ENCODE peak calls at places on chromosomes 12 and 14, in ten cellular contexts. R is T-helper 2 cell; P is HEK293T; M is HuH-7; D is stimulated activated CD4-positive, alpha-beta T cell treated with anti-CD3 and anti-CD28 coated beads, Interleukin-15, amount 100 ng/mL, for 1 hour; U is SJSA1; L is kidney tubule cell; V is A172; W is NB4; A is stimulated activated CD8-positive, alpha-beta memory T cell treated with anti-CD3 and anti-CD28 coated beads, Interleukin-2, amount 100 ng/mL, for 1 hour. H is an unnamed sample.

GRCh38 chr12:106058256-106059182 is 80.2 kb downstream of the NUAK1 start:
- DNase-seq in A (no peak), W (no peak), R (no peak), L (peak), U (no peak), V (no peak), M (no peak), D (no peak), P (no peak), H (no peak)

GRCh38 chr12:103928736-103929050 is 1.5 kb upstream of the HSP90B1 start:
- DNase-seq in A (peak), D (peak), V (no peak), U (no peak), W (peak), P (no peak), M (no peak), L (peak), R (peak), H (peak)

GRCh38 chr14:43039881-43040280 is 1433.2 kb downstream of the LRFN5 start:
- DNase-seq in V (no peak), L (no peak), R (no peak), P (no peak), D (no peak), A (no peak), U (no peak), M (no peak), W (no peak), H (no peak)

GRCh38 chr14:21852061-21852664 is 178.5 kb upstream of the OR4E1 start:
- DNase-seq in W (peak), R (peak), A (peak), V (peak), U (no peak), D (peak), P (peak), M (peak), L (peak), H (peak)

GRCh38 chr12:32083489-32083888 is 23.2 kb upstream of the BICD1 start:
- DNase-seq in R (no peak), W (no peak), V (peak), M (no peak), P (no peak), L (peak), U (no peak), D (no peak), A (no peak), H (no peak)

GRCh38 chr12:16606201-16606849 is 363 bp upstream of the LMO3 start:
- DNase-seq in D (no peak), V (no peak), P (peak), R (no peak), W (peak), M (peak), U (no peak), L (peak), A (no peak), H (no peak)

GRCh38 chr12:27999521-27999920 is 27.0 kb upstream of the PTHLH start:
- DNase-seq in V (no peak), M (no peak), D (no peak), P (no peak), L (no peak), W (no peak), U (no peak), R (no peak), A (no peak), H (no peak)

GRCh38 chr14:58362798-58363412 is 32.8 kb upstream of the TOMM20L start:
- DNase-seq in M (peak), L (peak), W (peak), A (no peak), D (no peak), V (peak), R (no peak), U (no peak), P (peak), H (no peak)

GRCh38 chr12:131914179-131914702 is 14.8 kb upstream of the PUS1 start:
- DNase-seq in P (no peak), V (no peak), W (no peak), A (no peak), M (no peak), D (no peak), L (no peak), R (no peak), U (no peak), H (no peak)

GRCh38 chr12:49301759-49302158 is 6.8 kb downstream of the PRPH start:
- DNase-seq in U (no peak), P (no peak), D (no peak), L (no peak), R (no peak), A (no peak), W (no peak), V (no peak), M (no peak), H (no peak)

GRCh38 chr14:50045039-50045711 is 71.2 kb downstream of the VCPKMT start:
- DNase-seq in P (no peak), D (peak), W (peak), R (peak), V (peak), M (peak), U (no peak), A (peak), L (peak), H (peak)

GRCh38 chr12:71627438-71628002 is 36.1 kb downstream of the ZFC3H1 start:
- DNase-seq in W (no peak), M (no peak), U (no peak), L (no peak), D (no peak), V (no peak), A (no peak), R (no peak), P (no peak), H (no peak)

GRCh38 chr12:115518-115917 is 49.0 kb downstream of the IQSEC3 start:
- DNase-seq in D (no peak), U (no peak), A (no peak), V (no peak), P (no peak), M (no peak), L (no peak), R (no peak), W (peak), H (no peak)

GRCh38 chr12:25372969-25373368 is 122.2 kb upstream of the KRAS start:
- DNase-seq in M (no peak), D (no peak), P (no peak), U (no peak), R (no peak), W (no peak), A (no peak), L (no peak), V (no peak), H (no peak)

GRCh38 chr12:68733661-68734071 is 12.3 kb upstream of the SLC35E3 start:
- DNase-seq in P (no peak), R (no peak), L (peak), M (no peak), U (no peak), A (no peak), W (no peak), D (no peak), V (peak), H (no peak)

GRCh38 chr14:76115010-76115422 is 36.7 kb upstream of the GPATCH2L start:
- DNase-seq in A (no peak), P (no peak), U (no peak), V (no peak), D (no peak), W (peak), M (no peak), R (no peak), L (no peak), H (no peak)

GRCh38 chr14:60865378-60866127 is 115.3 kb downstream of the TRMT5 start:
- DNase-seq in V (no peak), W (no peak), L (no peak), A (no peak), M (no peak), P (no peak), R (no peak), D (no peak), U (no peak), H (no peak)

GRCh38 chr14:56098021-56098420 is 20.2 kb upstream of the PELI2 start:
- DNase-seq in M (no peak), P (no peak), R (no peak), L (peak), U (no peak), V (no peak), A (no peak), W (no peak), D (no peak), H (no peak)

GRCh38 chr14:64943556-64943955 is 1.0 kb upstream of the GPX2 start:
- DNase-seq in W (no peak), D (no peak), M (no peak), L (no peak), V (no peak), P (no peak), U (no peak), A (no peak), R (no peak), H (no peak)

GRCh38 chr12:32390572-32391219 is 8.7 kb upstream of the FGD4 start:
- DNase-seq in L (peak), W (no peak), U (no peak), P (no peak), R (no peak), A (no peak), V (no peak), M (no peak), D (no peak), H (no peak)